ENCODE peak calls at places on chromosomes 11 and 22, in four cellular contexts. I is upper lobe of left lung, K is A549, A is prostate gland. P is an unnamed sample.

GRCh38 chr11:64606796-64607380 is 15.9 kb downstream of the SLC22A12 start:
- DNase-seq in A (no peak), K (no peak), I (no peak), P (no peak)

GRCh38 chr11:120197254-120197891 is 13.5 kb upstream of the OAF start:
- DNase-seq in I (no peak), K (no peak), A (no peak), P (no peak)

GRCh38 chr11:19241260-19242183 is 777 bp upstream of the E2F8 start:
- DNase-seq in A (no peak), K (peak; percentile 67), I (peak; percentile 23), P (peak; percentile 1)

GRCh38 chr22:40709752-40710413 is 30.6 kb downstream of the MCHR1 start:
- DNase-seq in A (no peak), I (no peak), K (no peak), P (no peak)

GRCh38 chr11:57399221-57399620 is 8.8 kb upstream of the PRG2 start:
- DNase-seq in K (no peak), I (no peak), A (no peak), P (no peak)

GRCh38 chr11:62842171-62842717 is 2.9 kb upstream of the WDR74 start:
- DNase-seq in A (no peak), K (no peak), I (peak; percentile 40), P (peak; percentile 31)

GRCh38 chr22:27405672-27406388 is 395.7 kb downstream of the MN1 start:
- DNase-seq in A (peak; percentile 34), K (peak; percentile 55), I (no peak), P (no peak)

GRCh38 chr11:83097671-83098070 is 26.0 kb upstream of the RAB30 start:
- DNase-seq in K (no peak), A (no peak), I (no peak), P (no peak)

GRCh38 chr11:118342503-118343161 is at the start of gene CD3D:
- DNase-seq in K (no peak), I (no peak), A (no peak), P (peak; percentile 38)

GRCh38 chr22:37486224-37486845 is at the start of gene MFNG:
- DNase-seq in I (peak; percentile 91), K (peak; percentile 54), A (peak; percentile 24), P (peak; percentile 64)

GRCh38 chr11:46582588-46582987 is 11.2 kb downstream of the AMBRA1 start:
- DNase-seq in I (no peak), A (no peak), K (no peak), P (no peak)

GRCh38 chr22:50479686-50480085 is 1.7 kb upstream of the ADM2 start:
- DNase-seq in A (no peak), K (no peak), I (no peak), P (no peak)
- H3K27ac ChIP-seq in A (no peak overlapping the region), K (no peak overlapping the region), I (no peak overlapping the region), P (no peak overlapping the region)

DNA sequence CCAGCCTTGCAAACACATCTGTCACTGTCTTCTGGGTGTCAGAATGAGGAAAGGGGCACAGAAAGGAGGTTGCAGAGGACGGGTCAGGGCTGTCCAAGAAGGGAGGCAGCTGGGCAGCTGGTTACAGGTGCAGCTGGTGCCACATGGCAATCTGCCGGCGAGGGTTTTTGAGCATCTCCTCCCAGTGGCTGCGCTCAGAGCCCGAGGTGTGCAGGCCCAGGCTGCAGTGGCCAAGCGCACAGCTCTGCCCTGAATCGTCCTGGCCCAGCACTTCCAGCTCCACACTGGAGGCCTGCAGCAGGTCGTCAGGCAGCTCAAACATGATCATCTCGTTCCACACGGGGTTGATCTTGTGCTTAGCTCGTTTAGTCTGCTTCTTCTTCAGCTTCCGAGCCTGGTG is 42.2 kb downstream of the SYT13 start:
- DNase-seq in I (no peak), K (no peak), A (no peak), P (no peak)
- TF ChIP-seq CTCF in I (no peak), K (no peak), A (no peak), P (no peak)

DNA sequence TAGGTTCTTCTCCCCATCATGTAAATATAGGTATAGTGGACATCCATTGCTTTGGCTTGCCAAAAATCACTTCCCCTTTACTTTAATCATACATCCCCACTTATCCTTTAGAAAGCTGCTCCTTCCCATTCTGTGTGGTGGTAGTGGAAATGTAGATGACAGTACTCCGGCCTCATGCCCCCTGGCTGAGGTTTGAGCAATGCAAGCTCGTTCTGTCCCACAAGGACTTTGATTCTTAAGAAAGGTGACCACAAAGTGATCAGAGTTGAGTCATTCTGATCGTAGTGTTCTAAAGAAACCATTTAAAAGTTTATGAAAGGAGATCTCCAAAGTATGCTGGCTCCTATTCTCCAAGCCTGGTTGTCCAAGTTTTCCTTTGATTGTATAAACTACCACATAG is 10.9 kb downstream of the TUG1 start:
- DNase-seq in A (no peak), K (no peak), I (no peak), P (no peak)
- H3K9me3 ChIP-seq in A (no peaks in the 10 kb centered on the region), K (peaks cover 43% of the 10 kb centered on the region), I (peaks cover 12% of the 10 kb centered on the region), P (peaks cover 93% of the 10 kb centered on the region)

DNA sequence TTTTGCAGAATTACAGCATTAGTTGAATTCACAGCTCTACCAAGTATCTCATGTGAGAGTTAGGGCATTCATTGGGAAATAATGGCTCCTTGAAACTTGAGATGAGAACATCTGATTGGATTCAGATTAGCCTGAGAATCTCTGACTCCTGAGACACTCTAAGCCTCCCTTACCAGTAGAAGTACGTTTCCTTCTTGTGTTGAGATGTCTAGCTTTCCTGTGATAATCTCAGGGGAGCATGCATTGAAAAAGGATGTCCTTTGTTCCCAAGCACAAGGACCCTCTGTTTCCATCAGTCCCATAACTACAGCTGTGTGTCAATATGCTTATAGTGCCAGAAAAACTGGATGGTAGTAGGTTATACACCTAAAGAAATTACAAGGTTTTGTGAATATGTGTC is 35.2 kb upstream of the RDX start:
- DNase-seq in K (no peak), A (no peak), I (no peak), P (no peak)
- H3K27ac ChIP-seq in K (no peak overlapping the region), A (no peak overlapping the region), I (no peak overlapping the region), P (no peak overlapping the region)

DNA sequence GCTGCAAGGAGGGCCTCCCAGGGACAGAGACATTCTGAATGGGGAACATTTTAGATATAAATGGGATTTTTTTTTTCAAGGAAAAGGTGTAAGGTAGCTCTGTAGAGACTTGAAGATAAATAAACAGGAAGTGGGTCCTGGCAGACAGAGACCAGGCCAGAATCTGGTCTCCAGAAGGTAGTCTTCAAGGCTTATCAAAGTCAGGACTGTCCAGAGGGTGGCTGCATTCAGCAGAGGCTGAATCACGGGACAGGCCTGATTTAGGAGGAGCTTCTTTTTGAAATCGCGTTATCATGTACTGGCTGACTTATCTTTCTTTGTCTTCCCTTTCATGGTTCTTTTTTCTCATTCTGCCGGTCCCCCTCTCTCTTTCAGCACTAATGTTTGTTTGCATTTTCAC is 542.9 kb downstream of the NTM start:
- DNase-seq in K (no peak), I (no peak), A (no peak), P (no peak)
- TF ChIP-seq CTCF in K (no peak), I (no peak), A (no peak), P (no peak)

GRCh38 chr11:68584991-68585524 is 99.3 kb upstream of the GAL start:
- DNase-seq in A (no peak), I (no peak), K (no peak), P (no peak)

GRCh38 chr11:68581901-68582300 is 102.4 kb upstream of the GAL start:
- DNase-seq in A (no peak), K (no peak), I (no peak), P (no peak)

GRCh38 chr11:68582416-68583046 is 101.8 kb upstream of the GAL start:
- DNase-seq in I (no peak), K (no peak), A (no peak), P (no peak)

GRCh38 chr11:68583047-68583446 is 101.3 kb upstream of the GAL start:
- DNase-seq in K (no peak), A (no peak), I (no peak), P (no peak)

DNA sequence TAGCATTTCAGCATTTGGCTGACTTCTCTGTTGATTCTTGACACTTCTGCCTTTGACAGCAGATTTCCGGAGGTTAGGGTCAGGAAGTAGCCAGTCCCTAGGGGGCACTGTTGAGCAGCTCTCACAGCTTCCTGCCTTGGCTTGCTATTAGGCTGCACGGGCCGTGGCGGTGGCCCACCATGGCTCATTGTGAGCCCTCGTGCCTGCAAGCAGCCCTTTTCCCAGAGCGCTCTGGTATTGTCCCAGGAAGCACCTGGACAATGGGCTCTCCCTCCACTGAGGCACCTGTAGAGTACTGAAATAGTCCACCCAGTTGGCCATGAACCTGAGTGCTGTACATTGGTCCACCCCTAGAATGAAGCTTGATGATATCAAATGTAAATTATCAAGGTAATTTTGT is 100.2 kb upstream of the GAL start:
- DNase-seq in I (peak; percentile 41), K (peak; percentile 30), A (no peak), P (peak; percentile 49)
- H3K9me3 ChIP-seq in I (no peaks in the 10 kb centered on the region), K (no peaks in the 10 kb centered on the region), A (no peaks in the 10 kb centered on the region), P (no peaks in the 10 kb centered on the region)